ENCODE peak calls at places on chromosomes 2 and 18, in ten cellular contexts. D, U, B, M, C, L, H, P, R and I are unnamed samples.

GRCh38 chr2:44245068-44245861 is 30.0 kb upstream of the SLC3A1 start:
- DNase-seq in D (peak; percentile 56), U (no peak), B (no peak), M (no peak), C (no peak), L (no peak), H (no peak), P (peak; percentile 64), R (no peak), I (peak; percentile 62)

GRCh38 chr18:3508576-3509559 is 58.9 kb downstream of the TGIF1 start:
- DNase-seq in D (no peak), U (no peak), B (no peak), M (peak; percentile 41), C (no peak), L (no peak), H (no peak), P (no peak), R (no peak), I (no peak)

GRCh38 chr2:173934895-173935294 is 30.3 kb downstream of the SP3 start:
- DNase-seq in D (no peak), U (peak; percentile 33), B (no peak), M (no peak), C (no peak), L (no peak), H (no peak), P (peak; percentile 58), R (no peak), I (peak; percentile 70)

GRCh38 chr2:234840336-234840735 is 111.5 kb upstream of the SH3BP4 start:
- DNase-seq in D (peak; percentile 82), U (peak; percentile 71), B (peak; percentile 69), M (peak; percentile 30), C (peak; percentile 98), L (no peak), H (peak; percentile 94), P (peak; percentile 92), R (peak; percentile 91), I (peak; percentile 93)

GRCh38 chr2:27320958-27321543 is 1.8 kb downstream of the MPV17 start:
- DNase-seq in D (peak; percentile 94), U (peak; percentile 98), B (peak; percentile 99), M (peak; percentile 19), C (peak; percentile 97), L (no peak), H (peak; percentile 42), P (peak; percentile 98), R (peak; percentile 99), I (peak; percentile 99)

GRCh38 chr2:217335341-217335966 is 475.6 kb upstream of the TNP1 start:
- DNase-seq in D (peak; percentile 54), U (no peak), B (peak; percentile 60), M (no peak), C (no peak), L (no peak), H (no peak), P (peak; percentile 73), R (peak; percentile 26), I (peak; percentile 72)

GRCh38 chr2:233901367-233901766 is 15.8 kb upstream of the TRPM8 start:
- DNase-seq in D (no peak), U (no peak), B (no peak), M (no peak), C (no peak), L (no peak), H (no peak), P (no peak), R (no peak), I (no peak)

GRCh38 chr2:86453838-86454237 is 12.7 kb downstream of the KDM3A start:
- DNase-seq in D (no peak), U (no peak), B (no peak), M (no peak), C (peak; percentile 55), L (no peak), H (peak; percentile 34), P (peak; percentile 73), R (peak; percentile 67), I (peak; percentile 97)

GRCh38 chr2:25981596-25982272 is 563 bp downstream of the KIF3C start:
- DNase-seq in D (peak; percentile 58), U (no peak), B (no peak), M (peak; percentile 81), C (no peak), L (no peak), H (no peak), P (no peak), R (peak; percentile 59), I (no peak)

GRCh38 chr2:224778474-224778877 is 62.3 kb upstream of the CCDC195 start:
- DNase-seq in D (peak; percentile 47), U (peak; percentile 46), B (peak; percentile 56), M (peak; percentile 26), C (peak; percentile 29), L (peak; percentile 68), H (peak; percentile 69), P (peak; percentile 67), R (peak; percentile 59), I (peak; percentile 77)

GRCh38 chr2:36357506-36358316 is 2.1 kb downstream of the CRIM1 start:
- DNase-seq in D (peak; percentile 73), U (peak; percentile 69), B (peak; percentile 79), M (peak; percentile 75), C (peak; percentile 83), L (no peak), H (peak; percentile 75), P (peak; percentile 78), R (peak; percentile 91), I (peak; percentile 78)

GRCh38 chr2:206217743-206218520 is 56.5 kb upstream of the ZDBF2 start:
- DNase-seq in D (no peak), U (no peak), B (no peak), M (peak; percentile 44), C (peak; percentile 39), L (peak; percentile 6), H (no peak), P (no peak), R (peak; percentile 58), I (no peak)

GRCh38 chr18:46623541-46623940 is 33.5 kb downstream of the LOXHD1 start:
- DNase-seq in D (no peak), U (no peak), B (no peak), M (no peak), C (no peak), L (peak; percentile 91), H (peak; percentile 64), P (no peak), R (peak; percentile 25), I (no peak)

GRCh38 chr2:11562011-11562410 is 28.2 kb downstream of the GREB1 start:
- DNase-seq in D (no peak), U (no peak), B (no peak), M (no peak), C (no peak), L (no peak), H (no peak), P (no peak), R (no peak), I (no peak)

GRCh38 chr2:224658776-224659175 is 57.4 kb downstream of the CCDC195 start:
- DNase-seq in D (no peak), U (no peak), B (no peak), M (no peak), C (no peak), L (no peak), H (no peak), P (no peak), R (peak; percentile 78), I (no peak)

GRCh38 chr2:218386505-218387368 is 4.7 kb downstream of the SLC11A1 start:
- DNase-seq in D (peak; percentile 13), U (no peak), B (no peak), M (peak; percentile 7), C (no peak), L (no peak), H (no peak), P (no peak), R (no peak), I (no peak)
- H3K4me3 ChIP-seq in D (no peak overlapping the region), U (no peak overlapping the region), B (peak overlapping the region; percentile 11), M (peak overlapping the region; percentile 50), C (no peak overlapping the region), L (no peak overlapping the region), H (peak overlapping the region; percentile 36), P (peak overlapping the region; percentile 51), R (no peak overlapping the region), I (no peak overlapping the region)

GRCh38 chr2:47569658-47570398 is 166.9 kb downstream of the MSH2 start:
- DNase-seq in D (peak; percentile 57), U (no peak), B (no peak), M (peak; percentile 75), C (peak; percentile 12), L (no peak), H (peak; percentile 24), P (no peak), R (peak; percentile 32), I (no peak)
- TF ChIP-seq EZH2 in D (peak; percentile 70), U (no peak), B (peak; percentile 46), M (peak; percentile 43), C (peak; percentile 55), L (no peak), H (peak; percentile 52), P (no peak), R (peak; percentile 39), I (peak; percentile 84)

DNA sequence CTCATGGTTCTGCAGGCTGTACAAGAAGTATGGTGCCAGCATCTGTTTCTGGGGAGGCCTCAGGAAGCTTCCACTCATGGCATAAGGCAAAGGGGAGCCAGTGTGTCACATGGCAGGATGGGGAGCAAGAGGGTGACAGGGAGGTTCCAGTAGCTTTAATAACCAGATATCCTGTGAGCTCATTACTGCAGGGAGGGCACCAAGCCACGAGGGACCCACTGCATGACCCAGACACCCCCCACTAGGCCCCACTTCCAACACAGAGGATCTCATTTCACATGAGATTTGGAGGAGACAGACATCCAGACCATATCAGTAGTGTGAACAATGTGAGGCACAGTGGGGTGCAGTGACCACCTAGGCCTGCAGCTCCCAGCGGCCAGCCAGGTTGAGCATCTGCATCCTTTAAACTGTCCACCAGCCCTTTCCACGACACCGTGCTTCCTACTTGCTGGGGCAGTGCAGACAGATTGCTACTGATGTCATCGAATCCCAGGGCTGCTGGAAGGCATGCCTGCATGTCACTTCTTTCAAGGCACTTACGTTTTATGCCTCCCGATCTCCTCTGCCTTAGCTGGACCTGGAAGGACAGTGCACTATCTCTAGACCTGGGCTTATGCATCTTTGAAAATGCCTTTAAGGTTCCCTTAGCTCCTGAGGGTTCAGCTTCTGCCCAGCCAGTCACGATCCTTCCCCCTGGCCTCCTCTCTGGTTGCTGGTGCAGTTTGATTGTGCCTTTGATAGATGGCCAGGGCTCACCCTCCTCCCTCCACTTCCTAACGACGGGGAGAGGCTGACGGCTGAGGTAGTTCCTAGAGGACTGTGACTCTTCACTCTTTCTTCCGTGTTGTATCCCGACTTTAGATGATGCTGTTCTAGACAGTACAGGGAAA is 174.3 kb downstream of the FAM210A start:
- DNase-seq in D (no peak), U (no peak), B (no peak), M (no peak), C (no peak), L (no peak), H (no peak), P (no peak), R (no peak), I (no peak)
- H3K27me3 ChIP-seq in D (no peaks in the 10 kb centered on the region), U (peaks cover 15% of the 10 kb centered on the region), B (no peaks in the 10 kb centered on the region), M (no peaks in the 10 kb centered on the region), C (peaks cover 8% of the 10 kb centered on the region), L (no peaks in the 10 kb centered on the region), H (peaks cover 13% of the 10 kb centered on the region), P (peaks cover 95% of the 10 kb centered on the region), R (peaks cover 47% of the 10 kb centered on the region), I (peaks cover 90% of the 10 kb centered on the region)

DNA sequence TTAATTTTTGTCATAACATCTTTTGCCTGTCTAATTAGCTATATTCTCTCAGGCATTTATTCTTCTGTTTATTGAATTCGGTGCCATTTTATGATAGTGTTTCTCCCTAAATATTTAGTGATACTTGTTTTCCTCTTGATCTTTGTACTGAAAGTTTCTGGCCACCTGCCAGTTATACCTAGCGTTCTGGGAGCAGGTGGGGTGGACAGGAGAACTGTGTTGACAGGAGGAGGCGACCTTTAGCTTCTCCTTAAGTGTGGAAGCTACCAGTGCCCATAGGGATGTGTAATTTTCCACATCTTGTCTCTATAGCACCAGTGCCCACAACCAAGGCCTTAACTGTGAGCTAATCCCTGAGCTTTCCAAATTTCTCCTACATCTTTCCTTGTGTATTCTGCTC is 43.2 kb upstream of the ACSL3 start:
- DNase-seq in D (no peak), U (peak; percentile 13), B (peak; percentile 34), M (no peak), C (no peak), L (no peak), H (no peak), P (no peak), R (no peak), I (no peak)
- H3K4me3 ChIP-seq in D (no peak overlapping the region), U (no peak overlapping the region), B (no peak overlapping the region), M (no peak overlapping the region), C (no peak overlapping the region), L (no peak overlapping the region), H (no peak overlapping the region), P (no peak overlapping the region), R (no peak overlapping the region), I (no peak overlapping the region)